ENCODE peak calls at places on chromosome 21, in six cellular contexts. V is body of pancreas, F is tibial artery, S is HCT116, X is ovary, O is AG04450. T is an unnamed sample.

GRCh38 chr21:18350216-18350615 is 53.4 kb downstream of the TMPRSS15 start:
- DNase-seq in V (no peak), F (no peak), S (no peak), X (no peak), O (no peak), T (no peak)

GRCh38 chr21:36350282-36350910 is 30.4 kb downstream of the MORC3 start:
- DNase-seq in V (no peak), F (no peak), S (no peak), X (no peak), O (peak), T (no peak)

GRCh38 chr21:30882907-30883597 is 1.7 kb upstream of the KRTAP11-1 start:
- DNase-seq in V (no peak), F (no peak), S (no peak), X (no peak), O (no peak), T (no peak)

GRCh38 chr21:42847726-42848125 is 31.6 kb downstream of the WDR4 start:
- DNase-seq in V (no peak), F (no peak), S (no peak), X (no peak), O (no peak), T (peak)

GRCh38 chr21:44299085-44299457 is 782 bp upstream of the PFKL start:
- DNase-seq in V (no peak), F (no peak), S (no peak), X (no peak), O (no peak), T (no peak)

GRCh38 chr21:15034126-15034848 is 30.5 kb downstream of the NRIP1 start:
- DNase-seq in V (no peak), F (no peak), S (no peak), X (no peak), O (no peak), T (no peak)

GRCh38 chr21:45612096-45613019 is 31.2 kb upstream of the PCBP3 start:
- DNase-seq in V (no peak), F (no peak), S (no peak), X (no peak), O (peak), T (no peak)

GRCh38 chr21:44088401-44088780 is 18.8 kb upstream of the PWP2 start:
- DNase-seq in V (no peak), F (no peak), S (no peak), X (no peak), O (no peak), T (no peak)

GRCh38 chr21:45128613-45129226 is 54.3 kb downstream of the ADARB1 start:
- DNase-seq in V (peak), F (peak), S (peak), X (no peak), O (peak), T (peak)

GRCh38 chr21:46157987-46158451 is 2.6 kb upstream of the FTCD start:
- DNase-seq in V (peak), F (peak), S (no peak), X (no peak), O (no peak), T (no peak)

GRCh38 chr21:44449473-44450363 is 5.6 kb upstream of the LRRC3 start:
- DNase-seq in V (no peak), F (peak), S (no peak), X (peak), O (no peak), T (no peak)

GRCh38 chr21:22758478-22758877 is 1760.3 kb downstream of the NCAM2 start:
- DNase-seq in V (no peak), F (no peak), S (no peak), X (no peak), O (no peak), T (no peak)

GRCh38 chr21:44817506-44817880 is 369 bp downstream of the SUMO3 start:
- DNase-seq in V (peak), F (peak), S (peak), X (peak), O (peak), T (peak)

GRCh38 chr21:16570196-16570595 is 840.4 kb downstream of the USP25 start:
- DNase-seq in V (no peak), F (no peak), S (no peak), X (no peak), O (no peak), T (no peak)

GRCh38 chr21:46661211-46661625 is 25.7 kb downstream of the PRMT2 start:
- DNase-seq in V (peak), F (no peak), S (no peak), X (peak), O (peak), T (peak)

GRCh38 chr21:26842976-26843911 is 2.0 kb downstream of the ADAMTS1 start:
- DNase-seq in V (peak), F (peak), S (no peak), X (peak), O (peak), T (peak)

GRCh38 chr21:43854773-43855633 is 10.0 kb upstream of the AGPAT3 start:
- DNase-seq in V (no peak), F (no peak), S (no peak), X (no peak), O (no peak), T (peak)

GRCh38 chr21:36587388-36587787 is 107.5 kb upstream of the CLDN14 start:
- DNase-seq in V (no peak), F (no peak), S (peak), X (no peak), O (no peak), T (no peak)

GRCh38 chr21:26801524-26801923 is 43.7 kb downstream of the ADAMTS1 start:
- DNase-seq in V (no peak), F (no peak), S (no peak), X (no peak), O (peak), T (no peak)

GRCh38 chr21:45003331-45004058 is 63.7 kb downstream of the SLX9 start:
- DNase-seq in V (peak), F (peak), S (no peak), X (no peak), O (no peak), T (peak)

GRCh38 chr21:44598031-44598430 is 2.4 kb upstream of the KRTAP10-7 start:
- DNase-seq in V (no peak), F (no peak), S (no peak), X (no peak), O (no peak), T (no peak)

GRCh38 chr21:25885405-25885804 is 150.6 kb downstream of the GABPA start:
- DNase-seq in V (no peak), F (no peak), S (no peak), X (no peak), O (no peak), T (no peak)

GRCh38 chr21:42507418-42507817 is 6.2 kb upstream of the SLC37A1 start:
- DNase-seq in V (no peak), F (no peak), S (no peak), X (no peak), O (no peak), T (no peak)

GRCh38 chr21:42534361-42534900 is 20.8 kb downstream of the SLC37A1 start:
- DNase-seq in V (no peak), F (peak), S (no peak), X (no peak), O (no peak), T (peak)

GRCh38 chr21:36887983-36888382 is 78.5 kb downstream of the HLCS start:
- DNase-seq in V (no peak), F (no peak), S (no peak), X (no peak), O (no peak), T (no peak)

GRCh38 chr21:37219766-37220432 is 47.2 kb downstream of the VPS26C start:
- DNase-seq in V (no peak), F (no peak), S (no peak), X (no peak), O (no peak), T (no peak)

GRCh38 chr21:44350773-44351481 is 2.5 kb upstream of the TRPM2 start:
- DNase-seq in V (no peak), F (no peak), S (no peak), X (no peak), O (no peak), T (no peak)

GRCh38 chr21:45357436-45358260 is 47.3 kb upstream of the COL18A1 start:
- DNase-seq in V (peak), F (no peak), S (no peak), X (peak), O (no peak), T (peak)

GRCh38 chr21:36032647-36033406 is 27.5 kb downstream of the SETD4 start:
- DNase-seq in V (no peak), F (no peak), S (no peak), X (no peak), O (no peak), T (no peak)

GRCh38 chr21:44706026-44706705 is 5.2 kb downstream of the TSPEAR start:
- DNase-seq in V (no peak), F (no peak), S (no peak), X (no peak), O (no peak), T (no peak)

GRCh38 chr21:15483138-15483780 is 246.5 kb upstream of the USP25 start:
- DNase-seq in V (peak), F (peak), S (peak), X (peak), O (peak), T (peak)

GRCh38 chr21:41321211-41321907 is 4.8 kb downstream of the FAM3B start:
- DNase-seq in V (peak), F (no peak), S (no peak), X (no peak), O (no peak), T (no peak)
- TF ChIP-seq CTCF in V (no peak), F (no peak), S (no peak), X (no peak), O (no peak), T (no peak)

DNA sequence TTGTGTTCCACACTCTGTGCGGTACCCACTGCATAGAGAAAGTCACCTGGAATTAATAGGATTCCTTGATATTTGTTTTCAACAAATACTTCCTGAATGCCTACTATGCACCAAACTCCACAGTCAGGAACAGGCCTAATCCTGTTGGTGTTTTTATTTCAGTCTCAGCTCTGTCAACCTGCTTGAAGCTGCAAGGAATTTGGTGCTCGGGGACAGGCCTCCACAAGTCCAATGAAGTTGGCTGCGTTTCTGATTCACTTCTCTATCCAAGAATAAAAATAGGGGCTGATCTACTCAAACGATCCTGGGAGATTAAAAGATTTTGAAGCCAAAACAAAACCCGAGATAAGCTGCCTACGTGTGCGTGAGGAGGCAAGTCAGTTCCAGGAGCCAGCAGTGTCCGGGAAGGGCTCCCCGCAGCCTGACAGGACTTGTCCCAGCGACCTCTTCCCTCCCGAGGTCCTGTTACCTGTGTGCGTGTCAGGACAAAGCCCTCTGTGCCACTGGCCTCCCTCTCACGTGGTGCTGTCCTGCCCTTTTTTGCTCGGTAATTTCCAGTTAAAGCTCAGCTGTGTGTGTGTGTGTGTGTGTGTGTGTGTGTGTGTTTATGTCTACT is 98.0 kb downstream of the ETS2 start:
- DNase-seq in V (no peak), F (no peak), S (no peak), X (no peak), O (no peak), T (no peak)
- H3K4me3 ChIP-seq in V (no peak), F (no peak), S (no peak), X (no peak), O (no peak), T (no peak)

GRCh38 chr21:32248616-32249550 is 30.0 kb downstream of the MIS18A start:
- DNase-seq in V (no peak), F (no peak), S (no peak), X (no peak), O (no peak), T (no peak)

GRCh38 chr21:32241434-32241785 is 37.4 kb downstream of the MIS18A start:
- DNase-seq in V (no peak), F (no peak), S (no peak), X (no peak), O (no peak), T (no peak)

GRCh38 chr21:32249551-32250280 is 29.1 kb downstream of the MIS18A start:
- DNase-seq in V (no peak), F (no peak), S (no peak), X (no peak), O (no peak), T (no peak)

GRCh38 chr21:32246571-32246970 is 32.3 kb downstream of the MIS18A start:
- DNase-seq in V (no peak), F (no peak), S (no peak), X (no peak), O (no peak), T (no peak)

GRCh38 chr21:32245971-32246370 is 32.9 kb downstream of the MIS18A start:
- DNase-seq in V (no peak), F (no peak), S (no peak), X (no peak), O (no peak), T (no peak)
- H3K27ac ChIP-seq in V (no peak), F (peak), S (no peak), X (no peak), O (no peak), T (no peak)

DNA sequence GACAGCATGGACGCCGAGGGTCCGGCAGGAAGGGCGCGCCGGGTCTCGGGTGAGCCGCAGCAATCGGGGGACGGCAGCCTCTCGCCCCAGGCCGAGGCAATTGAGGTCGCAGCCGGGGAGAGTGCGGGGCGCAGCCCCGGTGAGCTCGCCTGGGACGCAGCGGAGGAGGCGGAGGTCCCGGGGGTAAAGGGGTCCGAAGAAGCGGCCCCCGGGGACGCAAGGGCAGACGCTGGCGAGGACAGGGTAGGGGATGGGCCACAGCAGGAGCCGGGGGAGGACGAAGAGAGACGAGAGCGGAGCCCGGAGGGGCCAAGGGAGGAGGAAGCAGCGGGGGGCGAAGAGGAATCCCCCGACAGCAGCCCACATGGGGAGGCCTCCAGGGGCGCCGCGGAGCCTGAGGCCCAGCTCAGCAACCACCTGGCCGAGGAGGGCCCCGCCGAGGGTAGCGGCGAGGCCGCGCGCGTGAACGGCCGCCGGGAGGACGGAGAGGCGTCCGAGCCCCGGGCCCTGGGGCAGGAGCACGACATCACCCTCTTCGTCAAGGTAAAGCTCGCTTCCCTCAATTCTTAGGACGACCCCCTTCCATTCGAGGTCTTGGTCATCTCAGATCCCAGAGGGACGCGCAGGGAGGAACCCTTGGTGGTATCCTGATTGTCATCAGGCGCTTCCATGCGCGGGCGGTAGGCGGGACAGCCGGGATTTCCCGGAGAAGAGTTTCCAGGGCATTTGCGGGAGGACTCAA is 1.6 kb downstream of the CLIC6 start:
- DNase-seq in V (no peak), F (peak), S (no peak), X (peak), O (no peak), T (no peak)
- TF ChIP-seq CTCF in V (no peak), F (no peak), S (no peak), X (no peak), O (no peak), T (no peak)

DNA sequence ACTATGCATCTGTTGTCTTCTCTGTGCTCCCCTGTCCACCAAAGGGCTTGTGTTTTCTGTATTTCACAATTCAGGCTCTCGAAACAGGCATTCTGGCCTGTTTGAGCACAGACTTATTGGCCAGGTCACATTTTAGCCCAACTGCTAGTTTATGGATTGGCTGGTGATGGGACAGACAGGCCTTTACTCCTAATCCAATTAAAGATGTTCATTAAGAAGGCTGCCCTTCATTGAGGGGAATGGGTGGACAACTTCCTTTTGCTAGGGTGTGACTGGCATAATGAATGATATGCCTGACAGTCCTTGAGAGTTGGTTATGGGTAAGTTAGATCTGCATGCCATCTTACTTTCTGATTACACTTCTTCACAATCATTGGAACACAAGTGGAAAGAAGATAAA is 86.4 kb downstream of the LTN1 start:
- DNase-seq in V (no peak), F (no peak), S (no peak), X (no peak), O (no peak), T (no peak)
- H3K4me3 ChIP-seq in V (no peak), F (no peak), S (no peak), X (no peak), O (no peak), T (no peak)

DNA sequence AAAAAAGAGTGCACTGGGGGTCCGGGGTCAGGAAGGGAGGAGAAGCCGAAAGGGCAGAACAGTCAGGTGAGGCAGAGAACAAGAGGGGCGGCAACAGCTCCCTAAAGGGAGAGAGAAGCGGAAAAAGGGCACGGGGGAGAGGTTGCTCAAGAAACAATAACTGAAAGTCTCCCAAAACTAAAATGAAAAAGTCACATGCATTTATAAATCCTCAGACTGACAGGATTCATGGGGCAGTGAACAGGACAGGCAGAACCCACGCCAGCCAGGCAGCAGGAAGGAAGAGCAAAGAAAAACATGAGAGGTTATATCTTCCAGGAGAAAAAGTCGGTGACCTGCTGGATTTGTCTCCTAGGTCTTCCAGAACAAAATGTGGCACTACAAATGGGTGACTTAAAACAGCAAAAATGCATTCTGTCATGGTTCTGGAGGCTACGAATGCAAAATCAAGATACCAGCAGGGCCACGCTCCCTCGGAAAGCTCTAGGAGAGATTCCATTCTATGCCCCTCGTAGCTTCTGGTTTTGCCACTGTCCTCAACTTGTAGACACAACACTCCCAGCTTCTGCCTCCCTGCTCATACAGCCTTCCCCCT is 63.5 kb downstream of the PSMG1 start:
- DNase-seq in V (no peak), F (no peak), S (no peak), X (no peak), O (no peak), T (no peak)
- H3K27ac ChIP-seq in V (no peak), F (no peak), S (no peak), X (no peak), O (no peak), T (no peak)

DNA sequence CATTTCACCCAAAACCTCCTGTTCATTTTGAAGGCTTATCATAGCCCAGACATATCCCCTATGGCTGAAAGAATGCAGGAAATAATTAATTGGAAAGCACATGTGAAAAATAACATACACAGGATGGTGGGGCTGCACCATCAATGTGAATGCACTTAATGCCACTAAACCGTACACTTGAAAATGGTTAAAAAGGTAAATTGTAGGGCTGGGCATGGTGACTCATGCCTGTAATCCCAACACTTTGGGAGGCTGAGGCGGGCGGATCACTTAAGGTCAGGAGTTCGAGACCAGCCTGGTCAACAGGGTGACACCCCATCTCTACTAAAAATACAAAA is 98.7 kb upstream of the BACE2 start:
- DNase-seq in V (no peak), F (no peak), S (no peak), X (no peak), O (no peak), T (no peak)
- TF ChIP-seq CTCF in V (no peak), F (no peak), S (no peak), X (no peak), O (no peak), T (no peak)

GRCh38 chr21:38768385-38769071 is 37.2 kb upstream of the ETS2 start:
- DNase-seq in V (no peak), F (no peak), S (no peak), X (no peak), O (peak), T (no peak)

GRCh38 chr21:38770660-38771059 is 35.1 kb upstream of the ETS2 start:
- DNase-seq in V (no peak), F (no peak), S (no peak), X (no peak), O (no peak), T (no peak)

GRCh38 chr21:38771536-38771935 is 34.2 kb upstream of the ETS2 start:
- DNase-seq in V (no peak), F (no peak), S (no peak), X (no peak), O (no peak), T (no peak)

GRCh38 chr21:38766987-38767722 is 38.6 kb upstream of the ETS2 start:
- DNase-seq in V (peak), F (no peak), S (no peak), X (no peak), O (no peak), T (peak)

DNA sequence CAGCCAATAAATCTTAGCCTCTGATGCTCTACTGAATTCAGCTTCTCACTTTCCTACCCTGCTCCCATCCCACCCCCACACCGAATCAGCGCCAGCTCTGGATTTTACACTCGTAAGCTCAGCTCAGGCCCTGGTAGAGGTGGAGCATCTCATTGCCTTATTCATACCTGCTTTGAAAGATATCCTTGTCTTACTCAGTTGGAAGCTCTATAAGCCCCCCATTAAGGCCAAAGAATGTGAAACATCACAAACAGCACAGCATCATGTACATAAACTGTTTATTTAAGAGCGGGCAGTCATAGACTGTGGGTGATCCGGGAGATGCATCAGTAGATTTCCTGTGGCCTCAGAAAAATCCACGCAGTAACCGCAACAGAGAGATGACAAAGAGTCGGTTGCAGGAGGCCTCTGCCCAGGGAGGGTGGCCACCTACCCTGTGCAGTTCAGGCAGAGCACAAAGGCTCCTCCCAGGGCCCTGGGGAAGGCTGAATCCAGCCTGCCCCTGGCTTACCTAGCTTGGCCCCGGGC is 36.4 kb upstream of the ETS2 start:
- DNase-seq in V (no peak), F (no peak), S (no peak), X (no peak), O (peak), T (no peak)
- H3K4me3 ChIP-seq in V (no peak), F (no peak), S (no peak), X (no peak), O (no peak), T (no peak)

T was measured in lower lobe of right lung.